ENCODE peak calls at places on chromosomes 16 and 17, in ten cellular contexts. One of them, this sample, is unnamed.

GRCh38 chr16:35305476-35305875 is 1846.1 kb downstream of the TP53TG3F start:
- DNase-seq in IMR-90: no peak
- DNase-seq in ureter: no peak
- DNase-seq in Ammon's horn: no peak
- DNase-seq in stimulated activated naive CD8-positive, alpha-beta T cell treated with anti-CD3 and anti-CD28 coated beads, Interleukin-15, Interleukin-2, amounts not matched to agents 100 U/mL and 50 U/mL, for 24 hours: no peak
- DNase-seq in MCF 10A: peak; percentile 85
- DNase-seq in 8988T: no peak
- DNase-seq in GM04504: no peak
- DNase-seq in pancreas: no peak
- DNase-seq in stimulated activated CD4-positive, alpha-beta T cell treated with anti-CD3 and anti-CD28 coated beads, Interleukin-1b, Interleukin-23, amount 100 ng/mL, for 24 hours: no peak
- DNase-seq in this sample: no peak

GRCh38 chr16:56896244-56896643 is 31.2 kb downstream of the SLC12A3 start:
- DNase-seq in stimulated activated naive CD8-positive, alpha-beta T cell treated with anti-CD3 and anti-CD28 coated beads, Interleukin-15, Interleukin-2, amounts not matched to agents 100 U/mL and 50 U/mL, for 24 hours: no peak
- DNase-seq in pancreas: peak; percentile 71
- DNase-seq in ureter: no peak
- DNase-seq in stimulated activated CD4-positive, alpha-beta T cell treated with anti-CD3 and anti-CD28 coated beads, Interleukin-1b, Interleukin-23, amount 100 ng/mL, for 24 hours: no peak
- DNase-seq in MCF 10A: no peak
- DNase-seq in 8988T: no peak
- DNase-seq in GM04504: no peak
- DNase-seq in Ammon's horn: no peak
- DNase-seq in IMR-90: no peak
- DNase-seq in this sample: no peak

GRCh38 chr17:3030096-3030495 is 33.3 kb downstream of the OR1D5 start:
- DNase-seq in stimulated activated CD4-positive, alpha-beta T cell treated with anti-CD3 and anti-CD28 coated beads, Interleukin-1b, Interleukin-23, amount 100 ng/mL, for 24 hours: no peak
- DNase-seq in MCF 10A: peak; percentile 86
- DNase-seq in IMR-90: peak; percentile 89
- DNase-seq in stimulated activated naive CD8-positive, alpha-beta T cell treated with anti-CD3 and anti-CD28 coated beads, Interleukin-15, Interleukin-2, amounts not matched to agents 100 U/mL and 50 U/mL, for 24 hours: no peak
- DNase-seq in ureter: peak; percentile 15
- DNase-seq in GM04504: peak; percentile 10
- DNase-seq in 8988T: peak; percentile 43
- DNase-seq in Ammon's horn: no peak
- DNase-seq in pancreas: no peak
- DNase-seq in this sample: no peak

GRCh38 chr16:72728516-72728915 is 319.4 kb downstream of the ZFHX3 start:
- DNase-seq in ureter: no peak
- DNase-seq in stimulated activated CD4-positive, alpha-beta T cell treated with anti-CD3 and anti-CD28 coated beads, Interleukin-1b, Interleukin-23, amount 100 ng/mL, for 24 hours: no peak
- DNase-seq in pancreas: no peak
- DNase-seq in MCF 10A: no peak
- DNase-seq in stimulated activated naive CD8-positive, alpha-beta T cell treated with anti-CD3 and anti-CD28 coated beads, Interleukin-15, Interleukin-2, amounts not matched to agents 100 U/mL and 50 U/mL, for 24 hours: no peak
- DNase-seq in IMR-90: no peak
- DNase-seq in Ammon's horn: no peak
- DNase-seq in GM04504: no peak
- DNase-seq in 8988T: no peak
- DNase-seq in this sample: no peak

GRCh38 chr16:53131363-53132071 is 76.7 kb downstream of the CHD9 start:
- DNase-seq in stimulated activated CD4-positive, alpha-beta T cell treated with anti-CD3 and anti-CD28 coated beads, Interleukin-1b, Interleukin-23, amount 100 ng/mL, for 24 hours: peak; percentile 33
- DNase-seq in 8988T: peak; percentile 60
- DNase-seq in GM04504: peak; percentile 38
- DNase-seq in Ammon's horn: peak; percentile 43
- DNase-seq in pancreas: peak; percentile 77
- DNase-seq in ureter: peak; percentile 68
- DNase-seq in MCF 10A: peak; percentile 65
- DNase-seq in IMR-90: peak; percentile 31
- DNase-seq in stimulated activated naive CD8-positive, alpha-beta T cell treated with anti-CD3 and anti-CD28 coated beads, Interleukin-15, Interleukin-2, amounts not matched to agents 100 U/mL and 50 U/mL, for 24 hours: peak; percentile 72
- DNase-seq in this sample: no peak

GRCh38 chr17:34712481-34713195 is 133.3 kb downstream of the TMEM132E start:
- DNase-seq in pancreas: no peak
- DNase-seq in GM04504: no peak
- DNase-seq in IMR-90: no peak
- DNase-seq in Ammon's horn: no peak
- DNase-seq in stimulated activated naive CD8-positive, alpha-beta T cell treated with anti-CD3 and anti-CD28 coated beads, Interleukin-15, Interleukin-2, amounts not matched to agents 100 U/mL and 50 U/mL, for 24 hours: no peak
- DNase-seq in MCF 10A: no peak
- DNase-seq in ureter: peak; percentile 1
- DNase-seq in stimulated activated CD4-positive, alpha-beta T cell treated with anti-CD3 and anti-CD28 coated beads, Interleukin-1b, Interleukin-23, amount 100 ng/mL, for 24 hours: no peak
- DNase-seq in 8988T: no peak
- DNase-seq in this sample: peak; percentile 66

GRCh38 chr17:57949649-57950048 is 5.6 kb downstream of the CUEDC1 start:
- DNase-seq in Ammon's horn: no peak
- DNase-seq in IMR-90: no peak
- DNase-seq in stimulated activated CD4-positive, alpha-beta T cell treated with anti-CD3 and anti-CD28 coated beads, Interleukin-1b, Interleukin-23, amount 100 ng/mL, for 24 hours: no peak
- DNase-seq in ureter: no peak
- DNase-seq in 8988T: no peak
- DNase-seq in stimulated activated naive CD8-positive, alpha-beta T cell treated with anti-CD3 and anti-CD28 coated beads, Interleukin-15, Interleukin-2, amounts not matched to agents 100 U/mL and 50 U/mL, for 24 hours: no peak
- DNase-seq in pancreas: no peak
- DNase-seq in MCF 10A: peak; percentile 56
- DNase-seq in GM04504: no peak
- DNase-seq in this sample: no peak

GRCh38 chr16:8674413-8675022 is at the start of gene ABAT:
- DNase-seq in GM04504: peak; percentile 41
- DNase-seq in ureter: peak; percentile 92
- DNase-seq in 8988T: peak; percentile 88
- DNase-seq in MCF 10A: peak; percentile 83
- DNase-seq in stimulated activated naive CD8-positive, alpha-beta T cell treated with anti-CD3 and anti-CD28 coated beads, Interleukin-15, Interleukin-2, amounts not matched to agents 100 U/mL and 50 U/mL, for 24 hours: peak; percentile 90
- DNase-seq in stimulated activated CD4-positive, alpha-beta T cell treated with anti-CD3 and anti-CD28 coated beads, Interleukin-1b, Interleukin-23, amount 100 ng/mL, for 24 hours: peak; percentile 63
- DNase-seq in pancreas: peak; percentile 93
- DNase-seq in Ammon's horn: peak; percentile 93
- DNase-seq in IMR-90: peak; percentile 69
- DNase-seq in this sample: peak; percentile 94

GRCh38 chr16:83958137-83958810 is 5.2 kb downstream of the OSGIN1 start:
- DNase-seq in ureter: no peak
- DNase-seq in IMR-90: peak; percentile 19
- DNase-seq in pancreas: no peak
- DNase-seq in MCF 10A: no peak
- DNase-seq in stimulated activated CD4-positive, alpha-beta T cell treated with anti-CD3 and anti-CD28 coated beads, Interleukin-1b, Interleukin-23, amount 100 ng/mL, for 24 hours: no peak
- DNase-seq in Ammon's horn: no peak
- DNase-seq in GM04504: no peak
- DNase-seq in stimulated activated naive CD8-positive, alpha-beta T cell treated with anti-CD3 and anti-CD28 coated beads, Interleukin-15, Interleukin-2, amounts not matched to agents 100 U/mL and 50 U/mL, for 24 hours: no peak
- DNase-seq in 8988T: no peak
- DNase-seq in this sample: no peak

GRCh38 chr16:31452631-31453106 is 6.6 kb upstream of the ARMC5 start:
- DNase-seq in stimulated activated CD4-positive, alpha-beta T cell treated with anti-CD3 and anti-CD28 coated beads, Interleukin-1b, Interleukin-23, amount 100 ng/mL, for 24 hours: no peak
- DNase-seq in stimulated activated naive CD8-positive, alpha-beta T cell treated with anti-CD3 and anti-CD28 coated beads, Interleukin-15, Interleukin-2, amounts not matched to agents 100 U/mL and 50 U/mL, for 24 hours: no peak
- DNase-seq in IMR-90: peak; percentile 94
- DNase-seq in pancreas: no peak
- DNase-seq in ureter: no peak
- DNase-seq in Ammon's horn: no peak
- DNase-seq in 8988T: no peak
- DNase-seq in GM04504: peak; percentile 88
- DNase-seq in MCF 10A: peak; percentile 90
- DNase-seq in this sample: no peak

GRCh38 chr16:85361441-85362118 is 249.3 kb upstream of the CIBAR2 start:
- DNase-seq in stimulated activated CD4-positive, alpha-beta T cell treated with anti-CD3 and anti-CD28 coated beads, Interleukin-1b, Interleukin-23, amount 100 ng/mL, for 24 hours: no peak
- DNase-seq in pancreas: peak; percentile 96
- DNase-seq in IMR-90: no peak
- DNase-seq in MCF 10A: no peak
- DNase-seq in 8988T: no peak
- DNase-seq in ureter: no peak
- DNase-seq in stimulated activated naive CD8-positive, alpha-beta T cell treated with anti-CD3 and anti-CD28 coated beads, Interleukin-15, Interleukin-2, amounts not matched to agents 100 U/mL and 50 U/mL, for 24 hours: no peak
- DNase-seq in Ammon's horn: no peak
- DNase-seq in GM04504: no peak
- DNase-seq in this sample: no peak

GRCh38 chr17:49715717-49716279 is 8.0 kb upstream of the SLC35B1 start:
- DNase-seq in 8988T: no peak
- DNase-seq in IMR-90: no peak
- DNase-seq in Ammon's horn: no peak
- DNase-seq in ureter: no peak
- DNase-seq in MCF 10A: no peak
- DNase-seq in stimulated activated naive CD8-positive, alpha-beta T cell treated with anti-CD3 and anti-CD28 coated beads, Interleukin-15, Interleukin-2, amounts not matched to agents 100 U/mL and 50 U/mL, for 24 hours: peak; percentile 58
- DNase-seq in pancreas: no peak
- DNase-seq in GM04504: no peak
- DNase-seq in stimulated activated CD4-positive, alpha-beta T cell treated with anti-CD3 and anti-CD28 coated beads, Interleukin-1b, Interleukin-23, amount 100 ng/mL, for 24 hours: no peak
- DNase-seq in this sample: no peak

GRCh38 chr17:63698381-63698885 is 1.5 kb downstream of the LIMD2 start:
- DNase-seq in Ammon's horn: no peak
- DNase-seq in 8988T: no peak
- DNase-seq in stimulated activated naive CD8-positive, alpha-beta T cell treated with anti-CD3 and anti-CD28 coated beads, Interleukin-15, Interleukin-2, amounts not matched to agents 100 U/mL and 50 U/mL, for 24 hours: no peak
- DNase-seq in pancreas: no peak
- DNase-seq in MCF 10A: no peak
- DNase-seq in ureter: no peak
- DNase-seq in stimulated activated CD4-positive, alpha-beta T cell treated with anti-CD3 and anti-CD28 coated beads, Interleukin-1b, Interleukin-23, amount 100 ng/mL, for 24 hours: no peak
- DNase-seq in GM04504: no peak
- DNase-seq in IMR-90: no peak
- DNase-seq in this sample: no peak

GRCh38 chr17:71472809-71473789 is 647.7 kb upstream of the SOX9 start:
- DNase-seq in pancreas: no peak
- DNase-seq in GM04504: no peak
- DNase-seq in IMR-90: peak; percentile 70
- DNase-seq in ureter: no peak
- DNase-seq in stimulated activated CD4-positive, alpha-beta T cell treated with anti-CD3 and anti-CD28 coated beads, Interleukin-1b, Interleukin-23, amount 100 ng/mL, for 24 hours: no peak
- DNase-seq in Ammon's horn: peak; percentile 72
- DNase-seq in 8988T: peak; percentile 7
- DNase-seq in MCF 10A: peak; percentile 73
- DNase-seq in stimulated activated naive CD8-positive, alpha-beta T cell treated with anti-CD3 and anti-CD28 coated beads, Interleukin-15, Interleukin-2, amounts not matched to agents 100 U/mL and 50 U/mL, for 24 hours: no peak
- DNase-seq in this sample: no peak

GRCh38 chr16:68408967-68409366 is 39.3 kb downstream of the SMPD3 start:
- DNase-seq in 8988T: no peak
- DNase-seq in Ammon's horn: no peak
- DNase-seq in MCF 10A: no peak
- DNase-seq in GM04504: no peak
- DNase-seq in stimulated activated naive CD8-positive, alpha-beta T cell treated with anti-CD3 and anti-CD28 coated beads, Interleukin-15, Interleukin-2, amounts not matched to agents 100 U/mL and 50 U/mL, for 24 hours: no peak
- DNase-seq in stimulated activated CD4-positive, alpha-beta T cell treated with anti-CD3 and anti-CD28 coated beads, Interleukin-1b, Interleukin-23, amount 100 ng/mL, for 24 hours: no peak
- DNase-seq in IMR-90: no peak
- DNase-seq in pancreas: no peak
- DNase-seq in ureter: no peak
- DNase-seq in this sample: no peak

GRCh38 chr17:50585346-50585745 is 24.8 kb downstream of the CACNA1G start:
- DNase-seq in IMR-90: no peak
- DNase-seq in MCF 10A: no peak
- DNase-seq in stimulated activated naive CD8-positive, alpha-beta T cell treated with anti-CD3 and anti-CD28 coated beads, Interleukin-15, Interleukin-2, amounts not matched to agents 100 U/mL and 50 U/mL, for 24 hours: no peak
- DNase-seq in pancreas: no peak
- DNase-seq in 8988T: no peak
- DNase-seq in Ammon's horn: no peak
- DNase-seq in GM04504: no peak
- DNase-seq in stimulated activated CD4-positive, alpha-beta T cell treated with anti-CD3 and anti-CD28 coated beads, Interleukin-1b, Interleukin-23, amount 100 ng/mL, for 24 hours: no peak
- DNase-seq in ureter: no peak
- DNase-seq in this sample: no peak

GRCh38 chr16:27313422-27314160 is at the start of gene IL4R:
- DNase-seq in Ammon's horn: peak; percentile 17
- DNase-seq in stimulated activated naive CD8-positive, alpha-beta T cell treated with anti-CD3 and anti-CD28 coated beads, Interleukin-15, Interleukin-2, amounts not matched to agents 100 U/mL and 50 U/mL, for 24 hours: peak; percentile 87
- DNase-seq in MCF 10A: peak; percentile 82
- DNase-seq in stimulated activated CD4-positive, alpha-beta T cell treated with anti-CD3 and anti-CD28 coated beads, Interleukin-1b, Interleukin-23, amount 100 ng/mL, for 24 hours: peak; percentile 36
- DNase-seq in IMR-90: peak; percentile 77
- DNase-seq in ureter: peak; percentile 69
- DNase-seq in 8988T: no peak
- DNase-seq in GM04504: peak; percentile 58
- DNase-seq in pancreas: peak; percentile 72
- DNase-seq in this sample: no peak

GRCh38 chr17:34820922-34821321 is 140.3 kb downstream of the CCT6B start:
- DNase-seq in stimulated activated CD4-positive, alpha-beta T cell treated with anti-CD3 and anti-CD28 coated beads, Interleukin-1b, Interleukin-23, amount 100 ng/mL, for 24 hours: no peak
- DNase-seq in ureter: no peak
- DNase-seq in 8988T: no peak
- DNase-seq in MCF 10A: no peak
- DNase-seq in stimulated activated naive CD8-positive, alpha-beta T cell treated with anti-CD3 and anti-CD28 coated beads, Interleukin-15, Interleukin-2, amounts not matched to agents 100 U/mL and 50 U/mL, for 24 hours: no peak
- DNase-seq in IMR-90: no peak
- DNase-seq in pancreas: no peak
- DNase-seq in GM04504: no peak
- DNase-seq in Ammon's horn: no peak
- DNase-seq in this sample: no peak

GRCh38 chr16:12420661-12421209 is 383.0 kb downstream of the CPPED1 start:
- DNase-seq in GM04504: no peak
- DNase-seq in stimulated activated CD4-positive, alpha-beta T cell treated with anti-CD3 and anti-CD28 coated beads, Interleukin-1b, Interleukin-23, amount 100 ng/mL, for 24 hours: no peak
- DNase-seq in pancreas: no peak
- DNase-seq in Ammon's horn: no peak
- DNase-seq in 8988T: no peak
- DNase-seq in ureter: no peak
- DNase-seq in stimulated activated naive CD8-positive, alpha-beta T cell treated with anti-CD3 and anti-CD28 coated beads, Interleukin-15, Interleukin-2, amounts not matched to agents 100 U/mL and 50 U/mL, for 24 hours: no peak
- DNase-seq in MCF 10A: peak; percentile 14
- DNase-seq in IMR-90: no peak
- DNase-seq in this sample: no peak

GRCh38 chr16:84768798-84769177 is 51.0 kb upstream of the CRISPLD2 start:
- DNase-seq in stimulated activated naive CD8-positive, alpha-beta T cell treated with anti-CD3 and anti-CD28 coated beads, Interleukin-15, Interleukin-2, amounts not matched to agents 100 U/mL and 50 U/mL, for 24 hours: no peak
- DNase-seq in pancreas: no peak
- DNase-seq in stimulated activated CD4-positive, alpha-beta T cell treated with anti-CD3 and anti-CD28 coated beads, Interleukin-1b, Interleukin-23, amount 100 ng/mL, for 24 hours: no peak
- DNase-seq in ureter: no peak
- DNase-seq in IMR-90: no peak
- DNase-seq in GM04504: no peak
- DNase-seq in Ammon's horn: no peak
- DNase-seq in 8988T: no peak
- DNase-seq in MCF 10A: no peak
- DNase-seq in this sample: no peak

GRCh38 chr17:50052822-50053653 is 2.9 kb upstream of the ITGA3 start:
- DNase-seq in stimulated activated CD4-positive, alpha-beta T cell treated with anti-CD3 and anti-CD28 coated beads, Interleukin-1b, Interleukin-23, amount 100 ng/mL, for 24 hours: no peak
- DNase-seq in pancreas: no peak
- DNase-seq in Ammon's horn: no peak
- DNase-seq in IMR-90: peak; percentile 38
- DNase-seq in MCF 10A: no peak
- DNase-seq in GM04504: no peak
- DNase-seq in 8988T: no peak
- DNase-seq in ureter: no peak
- DNase-seq in stimulated activated naive CD8-positive, alpha-beta T cell treated with anti-CD3 and anti-CD28 coated beads, Interleukin-15, Interleukin-2, amounts not matched to agents 100 U/mL and 50 U/mL, for 24 hours: no peak
- DNase-seq in this sample: no peak

GRCh38 chr16:53872248-53873221 is 168.6 kb downstream of the FTO start:
- DNase-seq in IMR-90: peak; percentile 93
- DNase-seq in Ammon's horn: peak; percentile 36
- DNase-seq in ureter: no peak
- DNase-seq in stimulated activated CD4-positive, alpha-beta T cell treated with anti-CD3 and anti-CD28 coated beads, Interleukin-1b, Interleukin-23, amount 100 ng/mL, for 24 hours: no peak
- DNase-seq in stimulated activated naive CD8-positive, alpha-beta T cell treated with anti-CD3 and anti-CD28 coated beads, Interleukin-15, Interleukin-2, amounts not matched to agents 100 U/mL and 50 U/mL, for 24 hours: no peak
- DNase-seq in 8988T: no peak
- DNase-seq in GM04504: peak; percentile 56
- DNase-seq in MCF 10A: no peak
- DNase-seq in pancreas: no peak
- DNase-seq in this sample: no peak

GRCh38 chr16:14186954-14187306 is 115.8 kb downstream of the MRTFB start:
- DNase-seq in GM04504: no peak
- DNase-seq in pancreas: no peak
- DNase-seq in stimulated activated naive CD8-positive, alpha-beta T cell treated with anti-CD3 and anti-CD28 coated beads, Interleukin-15, Interleukin-2, amounts not matched to agents 100 U/mL and 50 U/mL, for 24 hours: no peak
- DNase-seq in stimulated activated CD4-positive, alpha-beta T cell treated with anti-CD3 and anti-CD28 coated beads, Interleukin-1b, Interleukin-23, amount 100 ng/mL, for 24 hours: no peak
- DNase-seq in IMR-90: no peak
- DNase-seq in MCF 10A: no peak
- DNase-seq in ureter: no peak
- DNase-seq in Ammon's horn: no peak
- DNase-seq in 8988T: no peak
- DNase-seq in this sample: no peak

GRCh38 chr17:40341808-40342574 is 22.5 kb downstream of the GJD3 start:
- DNase-seq in MCF 10A: no peak
- DNase-seq in Ammon's horn: peak; percentile 68
- DNase-seq in IMR-90: peak; percentile 50
- DNase-seq in ureter: peak; percentile 87
- DNase-seq in 8988T: peak; percentile 82
- DNase-seq in GM04504: no peak
- DNase-seq in stimulated activated naive CD8-positive, alpha-beta T cell treated with anti-CD3 and anti-CD28 coated beads, Interleukin-15, Interleukin-2, amounts not matched to agents 100 U/mL and 50 U/mL, for 24 hours: peak; percentile 51
- DNase-seq in stimulated activated CD4-positive, alpha-beta T cell treated with anti-CD3 and anti-CD28 coated beads, Interleukin-1b, Interleukin-23, amount 100 ng/mL, for 24 hours: no peak
- DNase-seq in pancreas: peak; percentile 84
- DNase-seq in this sample: no peak

GRCh38 chr17:19448341-19449268 is 37.6 kb downstream of the RNF112 start:
- DNase-seq in MCF 10A: peak; percentile 94
- DNase-seq in stimulated activated CD4-positive, alpha-beta T cell treated with anti-CD3 and anti-CD28 coated beads, Interleukin-1b, Interleukin-23, amount 100 ng/mL, for 24 hours: no peak
- DNase-seq in Ammon's horn: peak; percentile 68
- DNase-seq in 8988T: no peak
- DNase-seq in pancreas: no peak
- DNase-seq in ureter: peak; percentile 70
- DNase-seq in stimulated activated naive CD8-positive, alpha-beta T cell treated with anti-CD3 and anti-CD28 coated beads, Interleukin-15, Interleukin-2, amounts not matched to agents 100 U/mL and 50 U/mL, for 24 hours: no peak
- DNase-seq in GM04504: peak; percentile 94
- DNase-seq in IMR-90: peak; percentile 99
- DNase-seq in this sample: no peak

GRCh38 chr17:4818276-4818675 is 11.3 kb downstream of the PLD2 start:
- DNase-seq in GM04504: no peak
- DNase-seq in Ammon's horn: no peak
- DNase-seq in stimulated activated CD4-positive, alpha-beta T cell treated with anti-CD3 and anti-CD28 coated beads, Interleukin-1b, Interleukin-23, amount 100 ng/mL, for 24 hours: no peak
- DNase-seq in IMR-90: no peak
- DNase-seq in stimulated activated naive CD8-positive, alpha-beta T cell treated with anti-CD3 and anti-CD28 coated beads, Interleukin-15, Interleukin-2, amounts not matched to agents 100 U/mL and 50 U/mL, for 24 hours: no peak
- DNase-seq in pancreas: no peak
- DNase-seq in MCF 10A: no peak
- DNase-seq in 8988T: no peak
- DNase-seq in ureter: no peak
- DNase-seq in this sample: no peak

GRCh38 chr17:38912221-38912813 is 13.1 kb upstream of the LASP1NB start:
- DNase-seq in pancreas: peak; percentile 92
- DNase-seq in stimulated activated CD4-positive, alpha-beta T cell treated with anti-CD3 and anti-CD28 coated beads, Interleukin-1b, Interleukin-23, amount 100 ng/mL, for 24 hours: no peak
- DNase-seq in ureter: peak; percentile 43
- DNase-seq in stimulated activated naive CD8-positive, alpha-beta T cell treated with anti-CD3 and anti-CD28 coated beads, Interleukin-15, Interleukin-2, amounts not matched to agents 100 U/mL and 50 U/mL, for 24 hours: no peak
- DNase-seq in 8988T: no peak
- DNase-seq in GM04504: peak; percentile 27
- DNase-seq in IMR-90: no peak
- DNase-seq in MCF 10A: no peak
- DNase-seq in Ammon's horn: no peak
- DNase-seq in this sample: peak; percentile 75

GRCh38 chr17:40499551-40500189 is 1.8 kb downstream of the TNS4 start:
- DNase-seq in IMR-90: peak; percentile 60
- DNase-seq in stimulated activated naive CD8-positive, alpha-beta T cell treated with anti-CD3 and anti-CD28 coated beads, Interleukin-15, Interleukin-2, amounts not matched to agents 100 U/mL and 50 U/mL, for 24 hours: no peak
- DNase-seq in Ammon's horn: peak; percentile 44
- DNase-seq in pancreas: peak; percentile 89
- DNase-seq in MCF 10A: peak; percentile 90
- DNase-seq in stimulated activated CD4-positive, alpha-beta T cell treated with anti-CD3 and anti-CD28 coated beads, Interleukin-1b, Interleukin-23, amount 100 ng/mL, for 24 hours: no peak
- DNase-seq in 8988T: no peak
- DNase-seq in GM04504: no peak
- DNase-seq in ureter: peak; percentile 92
- DNase-seq in this sample: no peak

This sample was measured in osteocyte.